ENCODE peak calls at places on chromosome 19, in nine cellular contexts. H is iris pigment epithelial cell; J is BJ; C is smooth muscle cell of the brain vasculature; B is GM23248; F is left cardiac atrium; Q is activated CD8-positive, alpha-beta memory T cell treated with anti-CD3 and anti-CD28 coated beads for 4 hours; V is AG20443; Y is AG04449. D is an unnamed sample.

GRCh38 chr19:54158812-54159351 is 639 bp downstream of the LENG1 start:
- DNase-seq in F (no peak), B (peak), Q (no peak), C (no peak), H (peak), Y (no peak), V (peak), J (no peak), D (no peak)

GRCh38 chr19:51108805-51109146 is 567 bp upstream of the CTU1 start:
- DNase-seq in F (no peak), Y (no peak), B (no peak), J (no peak), Q (no peak), V (no peak), H (no peak), C (no peak), D (no peak)

GRCh38 chr19:50777830-50778303 is 7.6 kb downstream of the GPR32 start:
- DNase-seq in B (peak), J (no peak), Y (no peak), H (peak), V (peak), C (no peak), Q (no peak), F (no peak), D (no peak)

GRCh38 chr19:3699741-3700241 is 477 bp downstream of the PIP5K1C start:
- DNase-seq in Q (no peak), V (no peak), F (no peak), B (no peak), H (no peak), Y (no peak), C (no peak), J (no peak), D (no peak)

GRCh38 chr19:37975596-37976515 is 68.8 kb downstream of the SIPA1L3 start:
- DNase-seq in V (no peak), J (no peak), H (no peak), Y (no peak), B (no peak), Q (no peak), F (no peak), C (no peak), D (no peak)

GRCh38 chr19:33376423-33376822 is 2.9 kb downstream of the CEBPG start:
- DNase-seq in B (peak), H (peak), Q (no peak), V (peak), Y (peak), J (peak), F (peak), C (peak), D (peak)

GRCh38 chr19:33405491-33406461 is 32.3 kb downstream of the CEBPG start:
- DNase-seq in F (peak), V (no peak), B (no peak), J (no peak), Q (no peak), Y (no peak), C (no peak), H (no peak), D (no peak)

GRCh38 chr19:41546386-41546789 is 29.6 kb upstream of the CEACAM21 start:
- DNase-seq in H (no peak), C (no peak), B (no peak), F (no peak), Y (no peak), Q (no peak), J (no peak), V (no peak), D (no peak)

GRCh38 chr19:14566712-14567077 is 5.2 kb downstream of the NDUFB7 start:
- DNase-seq in B (no peak), J (no peak), Q (no peak), C (no peak), V (peak), F (no peak), Y (no peak), H (no peak), D (no peak)

GRCh38 chr19:17281391-17282304 is at the start of gene ANKLE1:
- DNase-seq in H (peak), V (peak), Q (no peak), J (no peak), Y (no peak), F (no peak), B (peak), C (no peak), D (no peak)

GRCh38 chr19:940591-941291 is 14.9 kb downstream of the ARID3A start:
- DNase-seq in C (no peak), V (peak), J (no peak), B (no peak), Y (no peak), Q (peak), H (no peak), F (peak), D (no peak)